ENCODE peak calls at places on chromosomes 4 and X, in ten cellular contexts. X is CD8-positive, alpha-beta memory T cell; G is psoas muscle; M is tibial artery; V is HCT116; R is heart left ventricle; O is testis; D is MM.1S; N is brain microvascular endothelial cell; L is GM23338. Y is an unnamed sample.

GRCh38 chr4:94641702-94642560 is 115.8 kb upstream of the BMPR1B start:
- DNase-seq in X (no peak), G (no peak), M (no peak), V (peak; percentile 64), R (no peak), O (no peak), D (no peak), N (no peak), L (no peak), Y (peak; percentile 84)

GRCh38 chr4:153499005-153499404 is 32.8 kb downstream of the TMEM131L start:
- DNase-seq in X (no peak), G (no peak), M (no peak), V (no peak), R (no peak), O (no peak), D (no peak), N (no peak), L (no peak), Y (no peak)

GRCh38 chr4:15649914-15650545 is 5.1 kb downstream of the FBXL5 start:
- DNase-seq in X (peak; percentile 73), G (no peak), M (no peak), V (peak; percentile 45), R (no peak), O (peak; percentile 34), D (peak; percentile 71), N (peak; percentile 52), L (peak; percentile 89), Y (peak; percentile 30)

GRCh38 chr4:141013899-141014298 is 119.4 kb downstream of the RNF150 start:
- DNase-seq in X (no peak), G (no peak), M (no peak), V (no peak), R (no peak), O (no peak), D (no peak), N (no peak), L (no peak), Y (no peak)

GRCh38 chr4:104465201-104465600 is 29.5 kb downstream of the CXXC4 start:
- DNase-seq in X (no peak), G (no peak), M (no peak), V (no peak), R (no peak), O (no peak), D (no peak), N (no peak), L (no peak), Y (no peak)

GRCh38 chr4:95045429-95045828 is 287.7 kb downstream of the BMPR1B start:
- DNase-seq in X (no peak), G (no peak), M (no peak), V (no peak), R (no peak), O (no peak), D (no peak), N (no peak), L (no peak), Y (peak; percentile 32)

GRCh38 chr4:42531631-42532030 is 125.3 kb downstream of the ATP8A1 start:
- DNase-seq in X (no peak), G (no peak), M (no peak), V (no peak), R (no peak), O (no peak), D (no peak), N (no peak), L (no peak), Y (no peak)

GRCh38 chrX:3216581-3216980 is 129.9 kb downstream of the MXRA5 start:
- DNase-seq in X (no peak), G (no peak), M (no peak), V (no peak), R (no peak), O (no peak), D (no peak), N (no peak), L (no peak), Y (no peak)

GRCh38 chr4:100933628-100934027 is 413.7 kb downstream of the PPP3CA start:
- DNase-seq in X (no peak), G (no peak), M (no peak), V (no peak), R (no peak), O (no peak), D (no peak), N (peak; percentile 15), L (no peak), Y (no peak)

DNA sequence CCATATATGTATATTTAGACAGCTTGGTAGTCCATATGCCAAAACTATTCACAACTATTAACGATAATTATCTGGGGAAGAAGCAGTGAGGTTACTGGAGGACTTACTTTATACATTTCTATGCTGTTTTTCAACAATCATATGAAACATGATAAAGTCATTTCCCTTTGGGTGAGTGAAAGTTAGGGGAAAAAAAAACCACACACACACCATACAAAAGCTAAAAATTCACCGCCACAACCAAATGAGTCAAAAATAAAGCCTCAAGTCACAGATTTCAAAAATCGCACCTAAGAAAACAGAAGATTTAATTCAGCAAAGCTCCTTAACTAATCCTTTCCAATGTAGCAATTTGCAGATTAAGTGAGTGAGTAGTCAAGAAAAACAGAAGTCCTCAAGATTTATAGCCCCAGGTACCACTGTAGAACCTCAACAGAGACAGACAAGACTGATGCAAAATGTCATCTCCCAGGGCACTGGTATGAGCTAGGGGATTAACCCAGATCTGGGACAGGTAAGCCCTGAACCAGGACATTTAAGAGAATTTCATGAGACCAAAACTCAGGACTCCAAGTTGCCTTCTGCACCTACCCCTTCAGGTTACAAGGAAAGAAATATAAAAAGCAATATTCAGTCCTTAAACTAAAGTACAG is 35.1 kb downstream of the SYTL4 start:
- DNase-seq in X (no peak), G (no peak), M (no peak), V (no peak), R (no peak), O (no peak), D (no peak), N (no peak), L (no peak), Y (no peak)
- H3K27ac ChIP-seq in X (no peak overlapping the region), G (no peak overlapping the region), M (no peak overlapping the region), V (no peak overlapping the region), R (no peak overlapping the region), O (no peak overlapping the region), D (no peak overlapping the region), N (no peak overlapping the region), L (no peak overlapping the region), Y (no peak overlapping the region)

GRCh38 chr4:48557478-48557877 is 67.4 kb downstream of the ZAR1 start:
- DNase-seq in X (no peak), G (no peak), M (no peak), V (no peak), R (no peak), O (no peak), D (no peak), N (no peak), L (peak; percentile 43), Y (no peak)

GRCh38 chr4:48556268-48556667 is 66.2 kb downstream of the ZAR1 start:
- DNase-seq in X (no peak), G (no peak), M (no peak), V (no peak), R (no peak), O (no peak), D (no peak), N (no peak), L (no peak), Y (no peak)

GRCh38 chr4:48554606-48555005 is 64.6 kb downstream of the ZAR1 start:
- DNase-seq in X (no peak), G (no peak), M (no peak), V (no peak), R (no peak), O (no peak), D (no peak), N (no peak), L (peak; percentile 28), Y (no peak)

GRCh38 chr4:48558026-48558425 is 68.0 kb downstream of the ZAR1 start:
- DNase-seq in X (no peak), G (no peak), M (no peak), V (no peak), R (no peak), O (no peak), D (no peak), N (no peak), L (no peak), Y (no peak)

DNA sequence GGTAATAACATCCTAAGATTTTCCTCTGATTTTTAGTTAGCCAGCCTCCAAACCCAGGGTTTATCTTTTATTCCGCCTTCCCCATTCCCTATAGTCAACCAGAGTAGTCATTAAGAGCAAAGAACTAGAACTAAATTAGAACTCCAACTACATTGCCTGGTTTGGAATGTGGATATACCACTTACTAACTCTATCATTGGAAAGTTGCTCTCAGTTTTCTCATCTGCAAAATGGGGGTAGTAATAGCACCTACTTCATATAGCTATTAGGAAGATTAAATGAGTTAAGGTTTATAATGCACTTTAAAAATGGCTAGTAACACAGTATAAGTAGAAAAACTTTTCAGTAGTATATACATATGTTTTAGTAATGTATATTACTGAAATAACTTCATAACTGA is 63.7 kb downstream of the ZAR1 start:
- DNase-seq in X (no peak), G (no peak), M (no peak), V (no peak), R (no peak), O (no peak), D (no peak), N (no peak), L (no peak), Y (no peak)
- H3K36me3 ChIP-seq in X (peaks cover 25% of the 10 kb centered on the region), G (no peaks in the 10 kb centered on the region), M (peaks cover 82% of the 10 kb centered on the region), V (no peaks in the 10 kb centered on the region), R (peaks cover 99% of the 10 kb centered on the region), O (no peaks in the 10 kb centered on the region), D (no peaks in the 10 kb centered on the region), N (peaks cover 23% of the 10 kb centered on the region), L (peaks cover 16% of the 10 kb centered on the region), Y (peaks cover 24% of the 10 kb centered on the region)

DNA sequence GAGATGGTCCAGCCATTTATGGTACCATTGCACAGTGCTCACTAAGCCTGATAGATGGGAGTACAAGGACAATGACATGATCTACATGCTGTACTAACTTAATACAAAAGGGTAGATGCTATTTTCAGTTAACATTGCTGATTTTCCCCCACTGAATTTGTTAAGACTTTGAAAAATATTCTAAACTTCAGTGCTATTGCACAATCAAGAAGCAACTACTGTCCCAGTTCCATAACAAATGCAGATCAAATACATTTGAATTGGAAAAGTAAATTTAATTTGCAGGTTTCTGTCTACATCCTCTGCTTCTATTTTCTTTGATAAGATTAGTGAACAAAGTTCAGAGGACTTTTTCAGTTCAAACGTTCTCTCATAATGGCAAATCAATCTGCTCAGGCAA is 366.8 kb upstream of the FGF13 start:
- DNase-seq in X (no peak), G (no peak), M (no peak), V (no peak), R (no peak), O (no peak), D (no peak), N (no peak), L (no peak), Y (no peak)
- H3K27ac ChIP-seq in X (no peak overlapping the region), G (no peak overlapping the region), M (no peak overlapping the region), V (no peak overlapping the region), R (no peak overlapping the region), O (no peak overlapping the region), D (no peak overlapping the region), N (no peak overlapping the region), L (no peak overlapping the region), Y (peak overlapping the region; percentile 73)

DNA sequence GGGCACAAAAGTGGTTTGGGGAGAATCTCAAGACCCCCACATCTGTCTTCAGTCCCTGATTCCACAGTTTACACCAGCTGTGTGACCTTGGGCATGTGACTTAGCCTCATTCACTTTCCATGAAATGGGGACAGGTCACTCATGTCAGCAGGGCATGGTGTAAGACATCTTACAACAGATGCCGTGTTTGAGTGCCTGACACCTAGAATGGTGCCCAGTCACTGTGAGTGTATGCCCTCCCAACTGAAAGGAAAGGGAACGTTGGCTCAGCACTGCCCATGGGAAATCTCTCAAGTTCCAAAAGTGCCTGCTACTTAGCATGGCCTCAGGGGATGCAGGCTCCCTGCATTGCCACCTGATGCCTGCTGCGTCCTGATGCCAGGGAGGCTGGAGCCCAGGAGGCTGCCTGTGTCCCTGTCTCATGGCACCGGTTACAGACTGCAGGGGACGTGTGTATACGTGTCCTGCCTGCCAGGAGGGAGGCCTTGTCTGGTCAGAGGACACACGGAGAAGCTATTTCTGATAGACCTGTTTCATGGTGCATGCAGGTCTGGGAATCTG is 32.2 kb downstream of the RNF4 start:
- DNase-seq in X (no peak), G (no peak), M (no peak), V (no peak), R (no peak), O (no peak), D (no peak), N (no peak), L (no peak), Y (no peak)
- H3K36me3 ChIP-seq in X (peaks cover 38% of the 10 kb centered on the region), G (peaks cover 5% of the 10 kb centered on the region), M (peaks cover 30% of the 10 kb centered on the region), V (peaks cover 56% of the 10 kb centered on the region), R (peaks cover 80% of the 10 kb centered on the region), O (no peaks in the 10 kb centered on the region), D (peaks cover 22% of the 10 kb centered on the region), N (peaks cover 49% of the 10 kb centered on the region), L (peaks cover 61% of the 10 kb centered on the region), Y (peaks cover 39% of the 10 kb centered on the region)